ENCODE peak calls at places on chromosomes 2 and 18, in six cellular contexts. A is transverse colon, D is cardiac fibroblast, O is neural progenitor cell, G is psoas muscle, N is NB4. R is an unnamed sample.

GRCh38 chr2:72973566-72974435 is 56.5 kb downstream of the EMX1 start:
- DNase-seq in A (peak), D (peak), N (peak), O (peak), G (no peak), R (no peak)

GRCh38 chr2:204705243-204705971 is 160.1 kb downstream of the PARD3B start:
- DNase-seq in O (no peak), N (no peak), G (no peak), D (peak), A (no peak), R (peak)

GRCh38 chr2:223860809-223861738 is 23.7 kb upstream of the AP1S3 start:
- DNase-seq in G (no peak), D (peak), O (no peak), N (no peak), A (peak), R (peak)

GRCh38 chr2:237546040-237546875 is 20.1 kb upstream of the PRLH start:
- DNase-seq in A (no peak), D (no peak), G (no peak), N (no peak), O (no peak), R (no peak)

GRCh38 chr18:32450026-32450681 is 20.5 kb downstream of the GAREM1 start:
- DNase-seq in D (no peak), N (no peak), A (no peak), G (no peak), O (no peak), R (no peak)

GRCh38 chr2:164456599-164456998 is 164.7 kb downstream of the GRB14 start:
- DNase-seq in D (no peak), A (no peak), O (no peak), G (no peak), N (no peak), R (no peak)

GRCh38 chr2:203670939-203671338 is 35.5 kb upstream of the CD28 start:
- DNase-seq in A (no peak), D (peak), G (no peak), N (no peak), O (no peak), R (no peak)

GRCh38 chr2:177254433-177255226 is 9.9 kb downstream of the NFE2L2 start:
- DNase-seq in D (no peak), G (peak), O (peak), N (peak), A (peak), R (peak)

GRCh38 chr2:81304154-81304830 is 999.7 kb upstream of the LRRTM1 start:
- DNase-seq in A (no peak), O (peak), N (peak), D (no peak), G (no peak), R (no peak)

GRCh38 chr2:156326488-156326887 is 6.0 kb downstream of the NR4A2 start:
- DNase-seq in N (no peak), O (no peak), A (no peak), G (no peak), D (no peak), R (no peak)

GRCh38 chr18:421236-422155 is 79.0 kb downstream of the COLEC12 start:
- DNase-seq in N (no peak), G (no peak), O (no peak), D (peak), A (no peak), R (no peak)

GRCh38 chr2:51628953-51629352 is 597.0 kb upstream of the NRXN1 start:
- DNase-seq in G (no peak), N (no peak), O (no peak), A (no peak), D (no peak), R (no peak)

R was measured in NCI-H226.